ENCODE peak calls at places on chromosome 5, in eight cellular contexts. S is mammary epithelial cell, E is left lung, Q is neural progenitor cell, O is HCT116, M is fibroblast of lung, R is ovary, L is Peyer's patch. W is an unnamed sample. For H3K9me3 and H3K36me3, the result is how much of the 10 kb centered on the place peaks cover.

GRCh38 chr5:86129009-86129408 is 488.7 kb upstream of the COX7C start:
- DNase-seq in M (no peak), O (no peak), L (no peak), S (no peak), E (no peak), R (no peak), Q (no peak), W (no peak)

GRCh38 chr5:96721351-96721970 is 59.3 kb downstream of the CAST start:
- DNase-seq in Q (no peak), R (no peak), E (peak), S (no peak), L (no peak), O (no peak), M (peak), W (peak)

GRCh38 chr5:80181618-80182211 is 74.1 kb downstream of the SERINC5 start:
- DNase-seq in S (peak), R (no peak), Q (no peak), E (peak), O (peak), L (peak), M (no peak), W (no peak)

GRCh38 chr5:100667021-100667671 is 132.0 kb downstream of the FAM174A start:
- DNase-seq in S (peak), M (peak), L (no peak), R (no peak), Q (no peak), O (no peak), E (no peak), W (no peak)

GRCh38 chr5:126383755-126384154 is 39.5 kb upstream of the GRAMD2B start:
- DNase-seq in R (no peak), E (no peak), M (no peak), Q (no peak), L (no peak), O (no peak), S (no peak), W (no peak)

GRCh38 chr5:115549154-115549553 is 4.6 kb upstream of the FEM1C start:
- DNase-seq in L (no peak), R (no peak), O (peak), M (peak), Q (peak), S (no peak), E (no peak), W (no peak)

GRCh38 chr5:61624966-61625681 is 293.1 kb downstream of the ZSWIM6 start:
- DNase-seq in R (no peak), L (no peak), M (no peak), E (no peak), S (no peak), Q (no peak), O (no peak), W (no peak)

GRCh38 chr5:73446631-73447233 is 1.8 kb downstream of the FOXD1 start:
- DNase-seq in L (no peak), O (no peak), M (peak), S (no peak), R (no peak), E (no peak), Q (peak), W (no peak)

GRCh38 chr5:114857951-114858401 is 311.7 kb downstream of the TRIM36 start:
- DNase-seq in E (no peak), L (no peak), S (no peak), R (no peak), M (no peak), Q (peak), O (no peak), W (no peak)

GRCh38 chr5:169415948-169416347 is 115.0 kb upstream of the SLIT3 start:
- DNase-seq in O (no peak), R (no peak), E (no peak), M (no peak), S (no peak), L (no peak), Q (no peak), W (no peak)

GRCh38 chr5:127705120-127705892 is 2.1 kb downstream of the CCDC192 start:
- DNase-seq in O (peak), R (no peak), Q (no peak), S (peak), M (peak), L (no peak), E (no peak), W (no peak)

DNA sequence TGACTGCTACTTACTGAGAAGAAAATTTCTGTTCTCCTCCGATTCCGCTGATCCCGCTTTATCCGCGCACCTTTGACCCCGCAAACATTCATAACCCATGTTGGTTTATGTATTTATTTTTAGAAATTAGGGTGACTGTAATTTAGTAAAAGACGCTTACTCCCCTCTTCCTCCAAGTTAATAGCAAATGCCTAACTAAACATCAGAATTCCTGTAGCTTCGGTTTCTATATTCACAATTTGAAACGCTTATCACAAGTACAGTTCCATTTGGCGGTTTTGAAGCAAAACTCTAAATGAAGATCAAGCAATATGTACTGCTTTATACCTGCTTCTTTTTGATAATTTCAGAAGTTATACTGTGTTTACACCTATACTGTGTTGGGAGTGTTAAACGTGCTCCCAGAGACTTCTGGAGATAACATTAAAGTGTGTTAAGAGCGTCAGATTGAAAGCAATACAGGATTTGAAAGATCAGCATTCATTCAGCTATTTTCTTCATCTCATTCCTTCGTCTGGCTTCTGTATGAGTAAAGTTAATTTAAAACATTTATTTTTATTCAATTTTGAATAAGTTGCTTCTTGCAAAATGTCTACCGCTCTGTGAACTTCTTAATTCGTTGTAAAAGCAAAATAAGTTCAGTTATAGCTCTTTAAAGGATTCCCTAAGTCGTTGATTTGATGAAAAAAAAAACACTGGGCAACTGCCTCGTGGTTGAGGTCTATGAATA is 2.4 kb downstream of the PRDM6 start:
- DNase-seq in O (no peak), S (no peak), Q (no peak), R (peak), L (no peak), E (no peak), M (peak), W (no peak)
- H3K9me3 ChIP-seq in O (under half), S (under half), Q (under half), R (under half), L (under half), E (under half), M (under half), W (under half)

GRCh38 chr5:91434348-91434747 is 51.2 kb upstream of the ARRDC3 start:
- DNase-seq in L (no peak), S (no peak), O (no peak), Q (no peak), M (no peak), R (no peak), E (no peak), W (no peak)
- H3K36me3 ChIP-seq in L (under half), S (under half), O (under half), Q (under half), M (under half), R (under half), E (under half), W (under half)

DNA sequence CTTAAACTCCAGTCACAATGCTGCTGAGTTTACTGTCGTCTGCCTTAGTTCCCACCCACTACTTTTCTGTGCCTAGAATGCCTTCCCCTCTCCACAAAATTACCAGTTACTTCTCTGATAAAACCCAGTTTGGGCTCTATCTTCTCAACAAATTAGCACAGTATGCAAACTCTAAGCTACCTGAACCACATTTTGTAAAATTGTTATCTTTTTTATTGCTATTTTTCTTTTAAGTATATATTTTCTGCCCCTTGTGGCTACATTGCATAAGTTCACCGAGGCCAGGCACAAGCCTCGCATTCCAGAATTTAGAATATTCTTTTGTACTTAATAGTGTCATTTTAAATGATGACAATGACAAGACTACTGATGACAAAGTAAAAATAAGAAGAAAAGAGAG is 60.0 kb downstream of the POU5F2 start:
- DNase-seq in S (no peak), O (no peak), R (no peak), L (no peak), M (no peak), Q (no peak), E (no peak), W (no peak)
- TF ChIP-seq CTCF in S (peak), O (peak), R (no peak), L (no peak), M (peak), Q (peak), E (no peak), W (no peak)

GRCh38 chr5:65173130-65173525 is 308.6 kb downstream of the ADAMTS6 start:
- DNase-seq in O (no peak), Q (no peak), M (no peak), R (no peak), E (no peak), L (no peak), S (no peak), W (no peak)
- H3K9me3 ChIP-seq in O (under half), Q (under half), M (under half), R (under half), E (under half), L (under half), S (under half), W (under half)

GRCh38 chr5:157739388-157740045 is 4.0 kb upstream of the LSM11 start:
- DNase-seq in M (no peak), E (no peak), L (no peak), S (no peak), O (no peak), Q (no peak), R (no peak), W (no peak)

GRCh38 chr5:157732130-157732783 is 1.0 kb downstream of the THG1L start:
- DNase-seq in L (no peak), Q (no peak), O (no peak), R (no peak), S (no peak), M (no peak), E (no peak), W (no peak)

GRCh38 chr5:157732784-157733262 is 1.6 kb downstream of the THG1L start:
- DNase-seq in O (no peak), Q (no peak), S (no peak), L (no peak), E (no peak), M (no peak), R (no peak), W (no peak)

GRCh38 chr5:157734466-157734865 is 3.2 kb downstream of the THG1L start:
- DNase-seq in Q (no peak), S (no peak), R (no peak), O (no peak), E (no peak), L (no peak), M (no peak), W (no peak)

DNA sequence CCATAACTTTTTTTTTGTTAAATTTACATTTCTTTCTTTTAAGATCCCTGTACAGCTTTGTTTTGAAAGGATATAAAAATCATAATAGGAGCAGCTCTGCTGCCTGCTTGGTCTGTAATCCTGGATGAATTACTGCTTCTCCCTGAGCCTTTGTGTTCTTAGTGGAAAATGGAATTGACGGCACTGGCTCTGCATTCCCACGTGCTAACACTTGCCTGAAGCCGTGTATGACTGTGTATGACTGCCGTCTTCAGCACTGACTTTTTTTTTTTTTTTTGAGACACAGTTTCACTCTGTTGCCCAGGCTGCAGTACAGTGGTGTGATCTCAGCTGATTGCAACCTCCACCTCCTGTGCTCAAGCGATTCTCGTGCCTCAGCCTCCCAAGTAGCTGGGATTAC is 4.8 kb downstream of the THG1L start:
- DNase-seq in L (no peak), Q (no peak), R (no peak), E (no peak), M (no peak), O (no peak), S (no peak), W (no peak)
- H3K36me3 ChIP-seq in L (half or more), Q (under half), R (under half), E (half or more), M (under half), O (under half), S (under half), W (under half)

DNA sequence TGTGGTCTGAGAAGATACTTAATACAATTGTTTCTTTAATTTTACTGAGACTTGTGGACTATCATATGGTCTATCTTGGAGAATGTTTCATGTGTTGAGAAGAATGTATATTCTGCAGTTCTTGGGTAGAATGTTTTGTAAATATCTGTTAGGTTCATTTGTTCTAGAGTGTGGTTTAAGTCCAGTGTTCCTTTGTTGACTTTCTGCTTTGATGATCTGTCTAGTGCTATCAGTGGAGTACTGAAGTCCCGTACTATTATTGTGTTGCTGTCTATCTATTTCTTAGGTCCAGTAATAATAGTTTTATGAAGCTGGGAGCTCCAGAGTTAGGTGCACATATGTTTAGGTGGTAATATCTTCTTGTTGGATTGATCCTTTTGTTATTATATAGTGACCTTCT is 36.1 kb downstream of the IQGAP2 start:
- DNase-seq in Q (no peak), M (no peak), E (no peak), R (no peak), S (no peak), L (no peak), O (no peak), W (no peak)
- TF ChIP-seq CTCF in Q (no peak), M (no peak), E (no peak), R (no peak), S (no peak), L (no peak), O (no peak), W (no peak)

GRCh38 chr5:4044881-4045280 is 449.2 kb downstream of the IRX1 start:
- DNase-seq in M (no peak), S (no peak), R (no peak), E (no peak), O (no peak), Q (no peak), L (no peak), W (no peak)

GRCh38 chr5:4043135-4043534 is 447.5 kb downstream of the IRX1 start:
- DNase-seq in O (no peak), M (no peak), S (no peak), E (no peak), Q (no peak), L (no peak), R (no peak), W (no peak)

GRCh38 chr5:4042311-4042710 is 446.7 kb downstream of the IRX1 start:
- DNase-seq in E (no peak), R (no peak), M (no peak), Q (no peak), S (no peak), O (no peak), L (no peak), W (no peak)

GRCh38 chr5:4036861-4037260 is 441.2 kb downstream of the IRX1 start:
- DNase-seq in R (no peak), S (no peak), L (no peak), O (no peak), M (no peak), E (no peak), Q (no peak), W (no peak)

DNA sequence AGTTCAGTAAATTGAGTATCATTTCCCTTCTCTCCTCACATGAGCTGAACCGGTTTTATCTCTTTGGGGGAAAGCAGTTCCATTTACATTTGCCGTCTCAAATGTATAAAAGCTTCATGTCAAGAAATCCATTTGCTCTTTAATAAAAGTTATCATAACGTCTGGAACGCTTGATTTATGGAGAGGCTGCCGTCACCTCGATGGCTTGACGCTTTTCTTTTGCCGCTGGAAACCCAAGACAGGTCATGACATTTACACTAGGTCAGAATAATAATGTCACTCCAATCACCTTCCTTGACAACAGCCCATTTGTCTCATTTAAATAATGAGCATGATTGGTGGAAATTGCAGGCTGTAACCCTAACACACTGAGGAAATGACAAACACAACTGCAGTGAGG is 443.4 kb downstream of the IRX1 start:
- DNase-seq in L (no peak), S (no peak), E (no peak), Q (no peak), O (no peak), M (no peak), R (no peak), W (no peak)
- H3K9me3 ChIP-seq in L (under half), S (under half), E (under half), Q (under half), O (under half), M (under half), R (under half), W (under half)

DNA sequence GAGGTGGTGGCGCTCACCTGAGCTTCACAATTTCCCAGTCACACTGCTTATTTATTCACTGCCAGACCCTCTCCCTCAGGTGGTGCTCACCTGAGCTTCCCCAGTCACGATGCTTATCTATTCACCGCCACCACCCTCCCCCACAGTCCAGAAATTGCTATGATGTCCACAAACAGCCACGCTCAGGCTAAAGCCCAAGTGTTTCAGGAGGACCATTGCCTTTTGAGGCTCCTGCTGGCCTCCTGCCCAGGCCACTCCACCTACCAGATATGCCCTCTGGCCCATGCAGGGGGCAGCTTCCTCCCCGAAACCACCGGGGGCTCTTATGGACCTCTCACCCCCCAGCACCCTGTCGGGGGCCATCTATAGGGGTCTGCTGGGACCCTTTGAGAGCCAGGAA is 4.6 kb downstream of the PDLIM7 start:
- DNase-seq in O (no peak), L (no peak), Q (no peak), M (no peak), R (no peak), S (no peak), E (no peak), W (no peak)
- H3K36me3 ChIP-seq in O (under half), L (under half), Q (under half), M (half or more), R (under half), S (under half), E (half or more), W (under half)

W was measured in breast epithelium.